ENCODE peak calls at places on chromosome 14, in seven cellular contexts. T is NCI-H774; F is occipital lobe; B is fibroblast of lung; K is Caco-2; I is stimulated activated CD8-positive, alpha-beta memory T cell treated with anti-CD3 and anti-CD28 coated beads, Interleukin-4, amount 100 ng/mL, for 48 hours; X is lower leg skin. E is an unnamed sample.

GRCh38 chr14:74580275-74580672 is 31.8 kb downstream of the LTBP2 start:
- DNase-seq in X (no peak), I (no peak), F (no peak), T (no peak), K (no peak), B (no peak), E (no peak)

GRCh38 chr14:57352771-57353170 is 37.6 kb upstream of the NAA30 start:
- DNase-seq in I (no peak), K (no peak), X (no peak), F (no peak), B (no peak), T (no peak), E (no peak)

GRCh38 chr14:65949711-65950516 is 536.3 kb upstream of the CCDC196 start:
- DNase-seq in B (peak), F (no peak), I (peak), X (no peak), K (no peak), T (no peak), E (peak)

GRCh38 chr14:64736271-64737131 is 32.3 kb downstream of the PLEKHG3 start:
- DNase-seq in X (no peak), T (no peak), I (no peak), F (no peak), B (no peak), K (no peak), E (peak)

GRCh38 chr14:67938046-67938445 is 118.5 kb downstream of the RAD51B start:
- DNase-seq in X (no peak), F (no peak), T (no peak), B (no peak), I (no peak), K (no peak), E (no peak)

GRCh38 chr14:21509432-21510143 is 1.6 kb downstream of the METTL3 start:
- DNase-seq in X (no peak), K (no peak), B (no peak), F (no peak), T (no peak), I (no peak), E (no peak)

GRCh38 chr14:78253986-78254385 is 83.8 kb downstream of the NRXN3 start:
- DNase-seq in B (peak), F (no peak), K (no peak), T (no peak), X (no peak), I (no peak), E (no peak)

GRCh38 chr14:73754911-73755360 is 40.8 kb upstream of the PNMA1 start:
- DNase-seq in T (no peak), X (peak), K (no peak), I (no peak), B (peak), F (no peak), E (no peak)

GRCh38 chr14:22520235-22520634 is 68.8 kb downstream of the DAD1 start:
- DNase-seq in F (no peak), X (no peak), I (no peak), K (no peak), T (no peak), B (peak), E (no peak)

GRCh38 chr14:30385925-30386324 is 173.0 kb upstream of the G2E3 start:
- DNase-seq in B (no peak), I (no peak), X (no peak), K (no peak), T (no peak), F (no peak), E (no peak)

GRCh38 chr14:23951590-23952143 is 1.9 kb upstream of the DHRS4 start:
- DNase-seq in X (no peak), T (no peak), K (no peak), I (no peak), F (no peak), B (no peak), E (no peak)

GRCh38 chr14:101234588-101234937 is 326.7 kb upstream of the DIO3 start:
- DNase-seq in I (no peak), B (no peak), K (no peak), T (no peak), F (no peak), X (no peak), E (no peak)

GRCh38 chr14:20998674-20999366 is at the start of gene SLC39A2:
- DNase-seq in B (peak), T (no peak), I (no peak), F (no peak), K (no peak), X (peak), E (no peak)

GRCh38 chr14:76546426-76547221 is 170.7 kb downstream of the ESRRB start:
- DNase-seq in X (no peak), T (peak), B (no peak), I (peak), K (peak), F (no peak), E (no peak)

GRCh38 chr14:73236157-73236556 is 1.1 kb upstream of the PAPLN start:
- DNase-seq in T (no peak), I (no peak), B (no peak), K (no peak), X (no peak), F (no peak), E (no peak)

GRCh38 chr14:70009961-70010360 is 130.7 kb downstream of the SMOC1 start:
- DNase-seq in I (no peak), K (no peak), F (no peak), T (no peak), B (no peak), X (no peak), E (no peak)

GRCh38 chr14:89186850-89187376 is 230.1 kb downstream of the FOXN3 start:
- DNase-seq in X (no peak), I (no peak), F (no peak), B (peak), K (no peak), T (no peak), E (no peak)

GRCh38 chr14:30620178-30620577 is 1.9 kb upstream of the SCFD1 start:
- DNase-seq in X (no peak), B (peak), I (no peak), T (no peak), F (no peak), K (no peak), E (no peak)

GRCh38 chr14:72369106-72369505 is 436.9 kb downstream of the RGS6 start:
- DNase-seq in K (no peak), X (no peak), I (no peak), F (no peak), B (no peak), T (no peak), E (no peak)

E was measured in NCI-H2107.